ENCODE peak calls at places on chromosomes 3 and 15, in four cellular contexts. W is fibroblast of the aortic adventitia, K is K562, C is endothelial cell. I is an unnamed sample.

GRCh38 chr3:78992400-78992799 is 775.4 kb downstream of the ROBO1 start:
- DNase-seq in K (no peak), C (no peak), W (no peak), I (no peak)

GRCh38 chr3:122890077-122890484 is 95.2 kb downstream of the SLC49A4 start:
- DNase-seq in K (no peak), C (no peak), W (peak), I (no peak)

GRCh38 chr15:53837263-53837662 is 77.8 kb upstream of the WDR72 start:
- DNase-seq in K (no peak), W (no peak), C (no peak), I (no peak)

GRCh38 chr15:71559098-71559497 is 251.3 kb upstream of the NR2E3 start:
- DNase-seq in K (no peak), C (no peak), W (peak), I (no peak)

GRCh38 chr3:185422677-185423076 is 59.7 kb downstream of the MAP3K13 start:
- DNase-seq in K (no peak), C (no peak), W (no peak), I (no peak)

GRCh38 chr3:42184622-42185010 is 81.4 kb downstream of the CCK start:
- DNase-seq in W (no peak), K (no peak), C (no peak), I (no peak)

GRCh38 chr15:43794269-43795037 is 2.3 kb downstream of the SERF2 start:
- DNase-seq in C (no peak), W (no peak), K (no peak), I (no peak)

GRCh38 chr15:35166730-35167359 is 81.8 kb upstream of the NANOGP8 start:
- DNase-seq in C (no peak), W (peak), K (peak), I (no peak)

GRCh38 chr3:5149306-5149880 is 27.3 kb downstream of the ARL8B start:
- DNase-seq in C (no peak), W (no peak), K (peak), I (no peak)

GRCh38 chr3:120420855-120421570 is 29.8 kb downstream of the FSTL1 start:
- DNase-seq in C (no peak), K (no peak), W (peak), I (no peak)

GRCh38 chr3:151037746-151038145 is 47.7 kb upstream of the MED12L start:
- DNase-seq in W (peak), K (no peak), C (peak), I (no peak)

GRCh38 chr3:12875857-12876451 is 34.6 kb upstream of the RPL32 start:
- DNase-seq in W (no peak), C (peak), K (peak), I (no peak)

GRCh38 chr15:70569139-70569717 is 194.1 kb downstream of the UACA start:
- DNase-seq in W (peak), C (no peak), K (peak), I (no peak)

GRCh38 chr3:147002721-147003120 is 397.6 kb upstream of the PLSCR5 start:
- DNase-seq in C (no peak), W (no peak), K (no peak), I (no peak)

GRCh38 chr15:89067751-89068150 is 20.5 kb upstream of the ABHD2 start:
- DNase-seq in K (no peak), C (no peak), W (no peak), I (no peak)

GRCh38 chr15:72902245-72902928 is 118.8 kb upstream of the ADPGK start:
- DNase-seq in W (peak), K (no peak), C (no peak), I (no peak)

GRCh38 chr3:193016437-193016887 is 98.8 kb upstream of the MB21D2 start:
- DNase-seq in K (no peak), W (peak), C (peak), I (no peak)

GRCh38 chr3:100982710-100983109 is 10.5 kb downstream of the ABI3BP start:
- DNase-seq in C (no peak), W (peak), K (no peak), I (no peak)

GRCh38 chr3:47152578-47152977 is 11.3 kb downstream of the SETD2 start:
- DNase-seq in C (no peak), K (peak), W (peak), I (no peak)

GRCh38 chr3:48402281-48402732 is 27.6 kb downstream of the PLXNB1 start:
- DNase-seq in C (peak), K (no peak), W (peak), I (no peak)

GRCh38 chr3:62073038-62073437 is 300.3 kb downstream of the FEZF2 start:
- DNase-seq in K (no peak), W (no peak), C (no peak), I (no peak)

GRCh38 chr3:52318186-52318793 is 2.2 kb downstream of the DNAH1 start:
- DNase-seq in W (no peak), C (no peak), K (no peak), I (no peak)

GRCh38 chr3:97021778-97022177 is 207.4 kb downstream of the EPHA6 start:
- DNase-seq in K (no peak), W (no peak), C (no peak), I (no peak)

GRCh38 chr15:43241100-43241499 is 20.3 kb upstream of the EPB42 start:
- DNase-seq in K (no peak), W (peak), C (no peak), I (no peak)

GRCh38 chr3:17032407-17033034 is 147.8 kb downstream of the PLCL2 start:
- DNase-seq in K (peak), W (peak), C (peak), I (no peak)

GRCh38 chr3:138835177-138835757 is 539 bp upstream of the PIK3CB start:
- DNase-seq in C (no peak), K (no peak), W (no peak), I (peak)

GRCh38 chr3:5444253-5444652 is 256.7 kb downstream of the EDEM1 start:
- DNase-seq in K (no peak), C (no peak), W (no peak), I (no peak)

GRCh38 chr3:46674031-46674592 is 19.4 kb downstream of the ALS2CL start:
- DNase-seq in C (no peak), K (peak), W (no peak), I (no peak)

GRCh38 chr3:135516143-135516542 is 449.4 kb upstream of the PPP2R3A start:
- DNase-seq in K (peak), W (no peak), C (no peak), I (no peak)

GRCh38 chr3:99720985-99721632 is 82.7 kb downstream of the COL8A1 start:
- DNase-seq in K (no peak), W (no peak), C (peak), I (no peak)

GRCh38 chr3:118736107-118736506 is 298.5 kb downstream of the IGSF11 start:
- DNase-seq in C (no peak), W (no peak), K (no peak), I (no peak)

GRCh38 chr3:127097009-127097350 is 96.0 kb upstream of the PRR23E start:
- DNase-seq in K (no peak), W (no peak), C (no peak), I (no peak)

GRCh38 chr15:93189562-93189961 is 100.6 kb upstream of the RGMA start:
- DNase-seq in W (no peak), K (no peak), C (no peak), I (no peak)

GRCh38 chr3:51734572-51734907 is 27.7 kb downstream of the GRM2 start:
- DNase-seq in W (no peak), C (no peak), K (peak), I (no peak)

GRCh38 chr3:4981688-4982494 is 2.7 kb downstream of the BHLHE40 start:
- DNase-seq in C (peak), W (peak), K (peak), I (no peak)

GRCh38 chr3:117358717-117359314 is 649.2 kb downstream of the TUSC7 start:
- DNase-seq in W (no peak), K (no peak), C (no peak), I (no peak)

GRCh38 chr3:181384970-181385369 is 326.8 kb upstream of the SOX2 start:
- DNase-seq in C (no peak), K (no peak), W (no peak), I (no peak)

I was measured in central memory CD4-positive, alpha-beta T cell.